ENCODE peak calls at places on chromosomes 4 and X, in four cellular contexts. E, Y, L and V are unnamed samples.

GRCh38 chr4:113635739-113636437 is 125.7 kb downstream of the CAMK2D start:
- DNase-seq in L (no peak), E (no peak), Y (no peak), V (no peak)

GRCh38 chr4:10087152-10087791 is 29.3 kb downstream of the WDR1 start:
- DNase-seq in Y (no peak), E (no peak), L (no peak), V (no peak)

GRCh38 chrX:53045002-53045401 is 3.6 kb upstream of the GPR173 start:
- DNase-seq in L (no peak), Y (no peak), E (no peak), V (no peak)

GRCh38 chr4:288891-289290 is 16.4 kb downstream of the ZNF732 start:
- DNase-seq in E (no peak), L (no peak), Y (no peak), V (no peak)

GRCh38 chrX:10722804-10723364 is 102.5 kb upstream of the MID1 start:
- DNase-seq in L (peak), Y (no peak), E (peak), V (peak)

GRCh38 chr4:115866364-115866896 is 753.0 kb upstream of the NDST4 start:
- DNase-seq in L (no peak), E (no peak), Y (no peak), V (no peak)

GRCh38 chrX:129968968-129969367 is 13.5 kb upstream of the BCORL1 start:
- DNase-seq in L (no peak), E (no peak), Y (no peak), V (no peak)

GRCh38 chr4:70326052-70326451 is 8.7 kb upstream of the CABS1 start:
- DNase-seq in Y (no peak), E (no peak), L (no peak), V (no peak)

GRCh38 chr4:149264093-149264733 is 551.4 kb downstream of the IQCM start:
- DNase-seq in L (peak), Y (no peak), E (peak), V (peak)

GRCh38 chr4:137432431-137432830 is 99.9 kb downstream of the PCDH18 start:
- DNase-seq in E (no peak), L (no peak), Y (no peak), V (no peak)

GRCh38 chr4:140254656-140255299 is 100.8 kb upstream of the MAML3 start:
- DNase-seq in Y (no peak), L (no peak), E (no peak), V (no peak)

GRCh38 chr4:110216079-110216478 is 17.7 kb upstream of the ELOVL6 start:
- DNase-seq in L (no peak), E (no peak), Y (no peak), V (no peak)

GRCh38 chrX:48782795-48783194 is 3.6 kb upstream of the GATA1 start:
- DNase-seq in E (no peak), L (no peak), Y (no peak), V (no peak)

GRCh38 chr4:24802648-24803047 is 7.3 kb downstream of the SOD3 start:
- DNase-seq in L (no peak), Y (no peak), E (no peak), V (no peak)